ENCODE peak calls at places on chromosomes 16 and 17, in four cellular contexts. One of them, this sample, is unnamed.

GRCh38 chr16:80720759-80721470 is 83.5 kb downstream of the CDYL2 start:
- DNase-seq in HFFc6: peak; percentile 30
- DNase-seq in NCI-H1436: no peak
- DNase-seq in left ventricle myocardium inferior: no peak
- DNase-seq in this sample: peak; percentile 1

GRCh38 chr16:65070831-65071230 is 51.0 kb downstream of the CDH11 start:
- DNase-seq in left ventricle myocardium inferior: peak; percentile 58
- DNase-seq in NCI-H1436: no peak
- DNase-seq in HFFc6: peak; percentile 96
- DNase-seq in this sample: peak; percentile 90

GRCh38 chr17:82684207-82684903 is 14.1 kb downstream of the RAB40B start:
- DNase-seq in NCI-H1436: no peak
- DNase-seq in HFFc6: no peak
- DNase-seq in left ventricle myocardium inferior: no peak
- DNase-seq in this sample: no peak

GRCh38 chr17:72529386-72529785 is 408.6 kb downstream of the SOX9 start:
- DNase-seq in NCI-H1436: no peak
- DNase-seq in left ventricle myocardium inferior: no peak
- DNase-seq in HFFc6: no peak
- DNase-seq in this sample: no peak

GRCh38 chr17:79341816-79342215 is 267.2 kb downstream of the ENGASE start:
- DNase-seq in left ventricle myocardium inferior: no peak
- DNase-seq in HFFc6: no peak
- DNase-seq in NCI-H1436: no peak
- DNase-seq in this sample: no peak

GRCh38 chr16:68658258-68658973 is 13.3 kb downstream of the CDH3 start:
- DNase-seq in left ventricle myocardium inferior: no peak
- DNase-seq in HFFc6: peak; percentile 93
- DNase-seq in NCI-H1436: no peak
- DNase-seq in this sample: peak; percentile 70

GRCh38 chr17:72545756-72546155 is 424.9 kb downstream of the SOX9 start:
- DNase-seq in NCI-H1436: no peak
- DNase-seq in HFFc6: peak; percentile 36
- DNase-seq in left ventricle myocardium inferior: no peak
- DNase-seq in this sample: no peak

GRCh38 chr17:1123397-1124237 is 56.2 kb downstream of the ABR start:
- DNase-seq in NCI-H1436: peak; percentile 60
- DNase-seq in HFFc6: no peak
- DNase-seq in left ventricle myocardium inferior: no peak
- DNase-seq in this sample: no peak

GRCh38 chr17:7940743-7941142 is 8.7 kb downstream of the CNTROB start:
- DNase-seq in HFFc6: no peak
- DNase-seq in left ventricle myocardium inferior: no peak
- DNase-seq in NCI-H1436: no peak
- DNase-seq in this sample: no peak

GRCh38 chr17:245611-246010 is 64.2 kb upstream of the DOC2B start:
- DNase-seq in left ventricle myocardium inferior: peak; percentile 6
- DNase-seq in NCI-H1436: no peak
- DNase-seq in HFFc6: no peak
- DNase-seq in this sample: no peak

GRCh38 chr16:75116081-75116910 is at the start of gene LDHD:
- DNase-seq in HFFc6: peak; percentile 29
- DNase-seq in NCI-H1436: peak; percentile 15
- DNase-seq in left ventricle myocardium inferior: peak; percentile 83
- DNase-seq in this sample: no peak

GRCh38 chr17:3020381-3020780 is 43.0 kb downstream of the OR1D5 start:
- DNase-seq in left ventricle myocardium inferior: no peak
- DNase-seq in HFFc6: no peak
- DNase-seq in NCI-H1436: no peak
- DNase-seq in this sample: no peak

This sample was measured in adipocyte.